ENCODE peak calls at places on chromosomes 16 and 17, in four cellular contexts. W, X, C and F are unnamed samples.

GRCh38 chr16:969508-970378 is 1.0 kb downstream of the LMF1 start:
- DNase-seq in W (no peak), X (no peak), C (peak; percentile 13), F (no peak)

GRCh38 chr16:47724386-47724785 is 263.3 kb downstream of the PHKB start:
- DNase-seq in W (no peak), X (no peak), C (no peak), F (no peak)

GRCh38 chr17:7404737-7405412 is 978 bp upstream of the TMEM256 start:
- DNase-seq in W (no peak), X (peak; percentile 90), C (no peak), F (no peak)

GRCh38 chr17:33753452-33753851 is 460.4 kb upstream of the ASIC2 start:
- DNase-seq in W (no peak), X (no peak), C (no peak), F (no peak)

GRCh38 chr17:19708431-19709175 is 7.8 kb downstream of the SLC47A2 start:
- DNase-seq in W (no peak), X (no peak), C (no peak), F (no peak)

GRCh38 chr16:24984101-24984500 is 31.1 kb downstream of the ARHGAP17 start:
- DNase-seq in W (no peak), X (no peak), C (no peak), F (no peak)

GRCh38 chr17:79633937-79634813 is 23.3 kb upstream of the RBFOX3 start:
- DNase-seq in W (no peak), X (no peak), C (no peak), F (no peak)

GRCh38 chr16:52051773-52052172 is 495.2 kb downstream of the TOX3 start:
- DNase-seq in W (no peak), X (no peak), C (no peak), F (no peak)

GRCh38 chr17:7263071-7263800 is 958 bp upstream of the CLDN7 start:
- DNase-seq in W (no peak), X (peak; percentile 55), C (no peak), F (no peak)

GRCh38 chr17:64411999-64412771 is 21.5 kb upstream of the PECAM1 start:
- DNase-seq in W (no peak), X (peak; percentile 87), C (no peak), F (peak; percentile 63)

GRCh38 chr16:29883987-29884386 is 15.4 kb downstream of the SEZ6L2 start:
- DNase-seq in W (no peak), X (no peak), C (no peak), F (no peak)

GRCh38 chr17:57676543-57676942 is 68.6 kb downstream of the CCDC182 start:
- DNase-seq in W (no peak), X (no peak), C (no peak), F (no peak)

GRCh38 chr17:62967111-62967449 is 1.0 kb downstream of the TANC2 start:
- DNase-seq in W (no peak), X (no peak), C (no peak), F (no peak)

GRCh38 chr17:62870581-62870964 is 62.5 kb upstream of the MARCHF10 start:
- DNase-seq in W (no peak), X (peak; percentile 14), C (no peak), F (no peak)

GRCh38 chr17:78252111-78252634 is 20.7 kb downstream of the TMEM235 start:
- DNase-seq in W (peak; percentile 78), X (no peak), C (no peak), F (no peak)

GRCh38 chr17:38465420-38466345 is 37.4 kb downstream of the ARHGAP23 start:
- DNase-seq in W (no peak), X (no peak), C (peak; percentile 71), F (no peak)

GRCh38 chr17:75844530-75845057 is 390 bp upstream of the UNC13D start:
- DNase-seq in W (no peak), X (no peak), C (no peak), F (no peak)

GRCh38 chr16:89315791-89316581 is 98.5 kb downstream of the ZNF778 start:
- DNase-seq in W (peak; percentile 69), X (no peak), C (peak; percentile 89), F (no peak)

GRCh38 chr17:83115202-83115651 is 35.8 kb downstream of the METRNL start:
- DNase-seq in W (no peak), X (no peak), C (no peak), F (no peak)

GRCh38 chr17:29613371-29613837 is 9.3 kb downstream of the CORO6 start:
- DNase-seq in W (peak; percentile 93), X (peak; percentile 96), C (peak; percentile 59), F (peak; percentile 86)

GRCh38 chr17:47983492-47984223 is 12.7 kb downstream of the CDK5RAP3 start:
- DNase-seq in W (no peak), X (no peak), C (peak; percentile 43), F (no peak)

GRCh38 chr17:44733753-44734152 is 25.0 kb upstream of the ADAM11 start:
- DNase-seq in W (no peak), X (peak; percentile 56), C (no peak), F (no peak)

GRCh38 chr16:27324851-27325301 is 11.1 kb downstream of the IL4R start:
- DNase-seq in W (no peak), X (peak; percentile 32), C (no peak), F (no peak)

GRCh38 chr16:21265104-21265825 is 12.8 kb downstream of the CRYM start:
- DNase-seq in W (no peak), X (no peak), C (no peak), F (no peak)

GRCh38 chr17:19583871-19584270 is 50.2 kb downstream of the SLC47A1 start:
- DNase-seq in W (no peak), X (no peak), C (no peak), F (no peak)

GRCh38 chr16:70162041-70162451 is 11.5 kb upstream of the CLEC18C start:
- DNase-seq in W (no peak), X (no peak), C (peak; percentile 80), F (no peak)

GRCh38 chr17:77914440-77915254 is 43.9 kb upstream of the TNRC6C start:
- DNase-seq in W (no peak), X (peak; percentile 13), C (no peak), F (peak; percentile 18)

GRCh38 chr16:53892155-53892554 is 188.2 kb downstream of the FTO start:
- DNase-seq in W (peak; percentile 23), X (peak; percentile 68), C (peak; percentile 81), F (no peak)

DNA sequence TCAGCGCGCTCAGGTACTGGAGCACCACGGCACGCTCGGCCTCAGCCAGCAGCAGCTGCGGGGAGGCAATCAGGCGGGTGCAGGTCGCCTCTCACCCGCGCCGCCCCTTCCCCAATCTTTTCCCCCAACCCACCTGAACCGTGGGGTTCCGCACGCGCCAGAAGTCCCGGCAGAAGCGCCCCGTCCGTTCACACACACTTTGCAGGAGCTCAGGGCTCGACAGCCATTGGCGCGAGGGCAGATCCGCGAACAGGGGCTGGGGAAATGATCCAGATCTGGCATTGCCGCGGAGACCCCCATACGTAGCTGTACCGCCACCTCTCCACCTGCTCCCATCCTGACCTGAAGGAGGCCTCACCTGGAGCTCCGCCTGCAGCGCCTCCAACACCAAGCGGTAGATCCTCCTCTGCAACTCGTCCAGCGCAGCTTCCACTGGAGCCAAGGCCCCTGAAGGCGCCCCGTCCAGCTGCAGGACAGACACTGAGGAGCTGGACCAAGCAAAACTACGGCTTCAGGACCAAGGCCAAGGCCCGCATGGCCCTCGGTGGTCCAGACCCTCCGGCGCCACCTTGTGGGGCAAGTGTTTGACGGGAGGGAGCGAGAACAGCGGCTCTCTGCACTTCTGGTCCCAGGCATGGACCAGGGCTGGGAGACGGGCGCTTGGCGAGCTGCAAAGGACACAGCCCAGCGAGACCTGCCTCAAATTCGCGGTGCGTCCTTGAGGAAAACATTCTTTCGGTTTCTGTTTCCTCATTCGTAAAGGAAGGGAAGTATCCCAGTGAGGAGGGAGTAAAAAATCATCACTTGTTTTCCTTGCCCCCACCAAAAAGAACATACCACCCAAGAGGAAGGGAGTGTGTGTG is 1.5 kb upstream of the MATCAP1 start:
- DNase-seq in W (peak; percentile 76), X (peak; percentile 94), C (peak; percentile 91), F (peak; percentile 84)
- H3K27ac ChIP-seq in W (no peak overlapping the region), X (no peak overlapping the region), C (no peak overlapping the region), F (no peak overlapping the region)

GRCh38 chr16:78821335-78821734 is 721.9 kb downstream of the WWOX start:
- DNase-seq in W (no peak), X (no peak), C (no peak), F (no peak)
- H3K27ac ChIP-seq in W (no peak overlapping the region), X (no peak overlapping the region), C (no peak overlapping the region), F (no peak overlapping the region)

GRCh38 chr16:23072769-23073549 is 76.3 kb downstream of the USP31 start:
- DNase-seq in W (no peak), X (peak; percentile 11), C (peak; percentile 63), F (no peak)
- H3K27ac ChIP-seq in W (no peak overlapping the region), X (no peak overlapping the region), C (no peak overlapping the region), F (no peak overlapping the region)

DNA sequence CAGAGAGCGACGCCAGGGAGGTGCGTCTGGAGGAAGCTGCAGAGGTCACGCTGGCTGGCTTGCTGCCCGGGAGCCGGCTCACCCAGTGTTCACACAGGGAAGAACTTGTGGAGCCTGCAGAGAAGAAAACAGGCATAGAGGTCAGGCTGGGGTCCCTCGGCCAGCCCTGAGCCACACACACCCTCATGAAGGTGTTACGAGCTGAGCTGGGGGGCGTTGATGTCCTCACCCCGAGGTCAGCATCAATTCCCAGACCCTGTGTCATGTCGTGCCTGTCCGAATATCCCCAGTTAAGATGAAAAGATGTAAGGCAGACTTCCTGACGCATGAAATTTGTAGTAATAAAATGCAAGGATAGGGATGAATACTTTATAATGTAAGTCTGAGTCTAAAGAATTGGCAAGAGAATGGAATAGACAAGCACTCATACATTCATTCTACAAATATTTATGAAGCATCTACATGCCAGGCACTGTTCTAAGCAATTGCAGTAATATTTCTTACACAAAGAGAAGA is 77.1 kb downstream of the USP31 start:
- DNase-seq in W (no peak), X (no peak), C (peak; percentile 77), F (peak; percentile 28)
- H3K27ac ChIP-seq in W (no peak overlapping the region), X (no peak overlapping the region), C (no peak overlapping the region), F (peak overlapping the region; percentile 56)

DNA sequence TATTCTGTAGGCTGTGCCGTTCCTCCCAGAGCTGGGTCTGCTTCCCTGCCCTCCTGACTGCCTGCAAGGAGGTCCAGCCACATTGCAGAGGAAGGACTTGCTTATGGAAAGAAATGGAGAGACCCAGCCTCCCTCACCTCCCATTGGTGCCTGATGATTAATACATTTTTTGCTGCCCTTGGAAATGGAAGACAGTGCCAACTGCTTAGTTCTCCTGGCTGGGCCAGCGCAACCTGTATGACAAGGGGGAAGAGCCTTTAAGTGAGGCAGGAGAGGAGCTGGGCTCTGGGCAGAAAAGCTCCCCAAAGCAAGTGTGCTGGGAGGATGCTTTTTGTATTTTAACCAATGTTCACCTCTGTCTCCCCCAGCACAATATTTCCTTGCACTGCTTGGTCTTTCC is 238.5 kb downstream of the SOX9 start:
- DNase-seq in W (no peak), X (no peak), C (no peak), F (no peak)
- H3K27ac ChIP-seq in W (no peak overlapping the region), X (no peak overlapping the region), C (no peak overlapping the region), F (no peak overlapping the region)